ENCODE peak calls at places on chromosomes 5 and 9, in nine cellular contexts. One of them, this sample, is unnamed.

GRCh38 chr5:133918316-133918715 is 50.1 kb downstream of the C5orf15 start:
- DNase-seq in fibroblast of mammary gland: no peak
- DNase-seq in breast epithelium: no peak
- DNase-seq in activated CD8-positive, alpha-beta T cell treated with anti-CD3 and anti-CD28 coated beads for 36 hours: no peak
- DNase-seq in suprapubic skin: no peak
- DNase-seq in PC-3: no peak
- DNase-seq in stomach: no peak
- DNase-seq in astrocyte: no peak
- DNase-seq in mesothelial cell of epicardium: no peak
- DNase-seq in this sample: no peak

GRCh38 chr9:77793909-77794308 is 145.8 kb upstream of the GNA14 start:
- DNase-seq in fibroblast of mammary gland: peak; percentile 73
- DNase-seq in breast epithelium: no peak
- DNase-seq in activated CD8-positive, alpha-beta T cell treated with anti-CD3 and anti-CD28 coated beads for 36 hours: no peak
- DNase-seq in suprapubic skin: no peak
- DNase-seq in PC-3: peak; percentile 62
- DNase-seq in stomach: no peak
- DNase-seq in astrocyte: no peak
- DNase-seq in mesothelial cell of epicardium: no peak
- DNase-seq in this sample: no peak

GRCh38 chr9:106954562-106954961 is 91.6 kb downstream of the ZNF462 start:
- DNase-seq in fibroblast of mammary gland: no peak
- DNase-seq in breast epithelium: no peak
- DNase-seq in activated CD8-positive, alpha-beta T cell treated with anti-CD3 and anti-CD28 coated beads for 36 hours: no peak
- DNase-seq in suprapubic skin: no peak
- DNase-seq in PC-3: peak; percentile 48
- DNase-seq in stomach: no peak
- DNase-seq in astrocyte: no peak
- DNase-seq in mesothelial cell of epicardium: no peak
- DNase-seq in this sample: no peak

GRCh38 chr5:40796487-40796889 is 1.7 kb downstream of the PRKAA1 start:
- DNase-seq in fibroblast of mammary gland: peak; percentile 84
- DNase-seq in breast epithelium: no peak
- DNase-seq in activated CD8-positive, alpha-beta T cell treated with anti-CD3 and anti-CD28 coated beads for 36 hours: no peak
- DNase-seq in suprapubic skin: no peak
- DNase-seq in PC-3: peak; percentile 60
- DNase-seq in stomach: no peak
- DNase-seq in astrocyte: peak; percentile 30
- DNase-seq in mesothelial cell of epicardium: no peak
- DNase-seq in this sample: no peak

GRCh38 chr5:39198080-39198479 is 21.3 kb downstream of the FYB1 start:
- DNase-seq in fibroblast of mammary gland: no peak
- DNase-seq in breast epithelium: no peak
- DNase-seq in activated CD8-positive, alpha-beta T cell treated with anti-CD3 and anti-CD28 coated beads for 36 hours: no peak
- DNase-seq in suprapubic skin: no peak
- DNase-seq in PC-3: peak; percentile 84
- DNase-seq in stomach: no peak
- DNase-seq in astrocyte: peak; percentile 43
- DNase-seq in mesothelial cell of epicardium: no peak
- DNase-seq in this sample: no peak

GRCh38 chr5:16934123-16934522 is 2.0 kb downstream of the MYO10 start:
- DNase-seq in fibroblast of mammary gland: peak; percentile 58
- DNase-seq in breast epithelium: no peak
- DNase-seq in activated CD8-positive, alpha-beta T cell treated with anti-CD3 and anti-CD28 coated beads for 36 hours: peak; percentile 59
- DNase-seq in suprapubic skin: peak; percentile 73
- DNase-seq in PC-3: peak; percentile 96
- DNase-seq in stomach: peak; percentile 74
- DNase-seq in astrocyte: no peak
- DNase-seq in mesothelial cell of epicardium: peak; percentile 56
- DNase-seq in this sample: peak; percentile 59

GRCh38 chr5:169997736-169998284 is 17.5 kb upstream of the INSYN2B start:
- DNase-seq in fibroblast of mammary gland: no peak
- DNase-seq in breast epithelium: no peak
- DNase-seq in activated CD8-positive, alpha-beta T cell treated with anti-CD3 and anti-CD28 coated beads for 36 hours: no peak
- DNase-seq in suprapubic skin: no peak
- DNase-seq in PC-3: no peak
- DNase-seq in stomach: no peak
- DNase-seq in astrocyte: no peak
- DNase-seq in mesothelial cell of epicardium: no peak
- DNase-seq in this sample: no peak

GRCh38 chr5:151082274-151082902 is 1.6 kb upstream of the TNIP1 start:
- DNase-seq in fibroblast of mammary gland: no peak
- DNase-seq in breast epithelium: no peak
- DNase-seq in activated CD8-positive, alpha-beta T cell treated with anti-CD3 and anti-CD28 coated beads for 36 hours: no peak
- DNase-seq in suprapubic skin: no peak
- DNase-seq in PC-3: peak; percentile 24
- DNase-seq in stomach: no peak
- DNase-seq in astrocyte: no peak
- DNase-seq in mesothelial cell of epicardium: no peak
- DNase-seq in this sample: no peak

GRCh38 chr5:8693341-8693844 is 824.4 kb downstream of the MTRR start:
- DNase-seq in fibroblast of mammary gland: no peak
- DNase-seq in breast epithelium: no peak
- DNase-seq in activated CD8-positive, alpha-beta T cell treated with anti-CD3 and anti-CD28 coated beads for 36 hours: no peak
- DNase-seq in suprapubic skin: no peak
- DNase-seq in PC-3: no peak
- DNase-seq in stomach: no peak
- DNase-seq in astrocyte: no peak
- DNase-seq in mesothelial cell of epicardium: no peak
- DNase-seq in this sample: no peak

GRCh38 chr9:102047549-102047948 is 309.1 kb upstream of the GRIN3A start:
- DNase-seq in fibroblast of mammary gland: no peak
- DNase-seq in breast epithelium: no peak
- DNase-seq in activated CD8-positive, alpha-beta T cell treated with anti-CD3 and anti-CD28 coated beads for 36 hours: no peak
- DNase-seq in suprapubic skin: no peak
- DNase-seq in PC-3: no peak
- DNase-seq in stomach: no peak
- DNase-seq in astrocyte: no peak
- DNase-seq in mesothelial cell of epicardium: no peak
- DNase-seq in this sample: no peak

GRCh38 chr9:117825609-117826347 is 121.6 kb downstream of the TLR4 start:
- DNase-seq in fibroblast of mammary gland: no peak
- DNase-seq in breast epithelium: no peak
- DNase-seq in activated CD8-positive, alpha-beta T cell treated with anti-CD3 and anti-CD28 coated beads for 36 hours: peak; percentile 77
- DNase-seq in suprapubic skin: no peak
- DNase-seq in PC-3: no peak
- DNase-seq in stomach: no peak
- DNase-seq in astrocyte: no peak
- DNase-seq in mesothelial cell of epicardium: no peak
- DNase-seq in this sample: no peak

GRCh38 chr5:54742417-54742889 is 224.9 kb downstream of the SNX18 start:
- DNase-seq in fibroblast of mammary gland: peak; percentile 61
- DNase-seq in breast epithelium: no peak
- DNase-seq in activated CD8-positive, alpha-beta T cell treated with anti-CD3 and anti-CD28 coated beads for 36 hours: no peak
- DNase-seq in suprapubic skin: no peak
- DNase-seq in PC-3: peak; percentile 79
- DNase-seq in stomach: peak; percentile 89
- DNase-seq in astrocyte: peak; percentile 75
- DNase-seq in mesothelial cell of epicardium: no peak
- DNase-seq in this sample: no peak

GRCh38 chr9:98539954-98540353 is 168.8 kb downstream of the GABBR2 start:
- DNase-seq in fibroblast of mammary gland: peak; percentile 38
- DNase-seq in breast epithelium: no peak
- DNase-seq in activated CD8-positive, alpha-beta T cell treated with anti-CD3 and anti-CD28 coated beads for 36 hours: no peak
- DNase-seq in suprapubic skin: no peak
- DNase-seq in PC-3: no peak
- DNase-seq in stomach: no peak
- DNase-seq in astrocyte: peak; percentile 87
- DNase-seq in mesothelial cell of epicardium: no peak
- DNase-seq in this sample: no peak

GRCh38 chr5:151079838-151080619 is 805 bp downstream of the TNIP1 start:
- DNase-seq in fibroblast of mammary gland: peak; percentile 76
- DNase-seq in breast epithelium: no peak
- DNase-seq in activated CD8-positive, alpha-beta T cell treated with anti-CD3 and anti-CD28 coated beads for 36 hours: peak; percentile 52
- DNase-seq in suprapubic skin: no peak
- DNase-seq in PC-3: peak; percentile 77
- DNase-seq in stomach: no peak
- DNase-seq in astrocyte: peak; percentile 73
- DNase-seq in mesothelial cell of epicardium: no peak
- DNase-seq in this sample: peak; percentile 32

GRCh38 chr9:114621975-114622609 is 11.0 kb downstream of the TMEM268 start:
- DNase-seq in fibroblast of mammary gland: peak; percentile 87
- DNase-seq in breast epithelium: no peak
- DNase-seq in activated CD8-positive, alpha-beta T cell treated with anti-CD3 and anti-CD28 coated beads for 36 hours: no peak
- DNase-seq in suprapubic skin: no peak
- DNase-seq in PC-3: peak; percentile 63
- DNase-seq in stomach: no peak
- DNase-seq in astrocyte: peak; percentile 92
- DNase-seq in mesothelial cell of epicardium: no peak
- DNase-seq in this sample: no peak

GRCh38 chr5:53100606-53101005 is 9.0 kb downstream of the MOCS2 start:
- DNase-seq in fibroblast of mammary gland: peak; percentile 19
- DNase-seq in breast epithelium: no peak
- DNase-seq in activated CD8-positive, alpha-beta T cell treated with anti-CD3 and anti-CD28 coated beads for 36 hours: no peak
- DNase-seq in suprapubic skin: no peak
- DNase-seq in PC-3: peak; percentile 63
- DNase-seq in stomach: no peak
- DNase-seq in astrocyte: no peak
- DNase-seq in mesothelial cell of epicardium: no peak
- DNase-seq in this sample: no peak

GRCh38 chr9:16654727-16655126 is 215.7 kb downstream of the BNC2 start:
- DNase-seq in fibroblast of mammary gland: no peak
- DNase-seq in breast epithelium: no peak
- DNase-seq in activated CD8-positive, alpha-beta T cell treated with anti-CD3 and anti-CD28 coated beads for 36 hours: no peak
- DNase-seq in suprapubic skin: no peak
- DNase-seq in PC-3: no peak
- DNase-seq in stomach: no peak
- DNase-seq in astrocyte: no peak
- DNase-seq in mesothelial cell of epicardium: no peak
- DNase-seq in this sample: no peak

GRCh38 chr9:136493567-136493971 is 10.7 kb upstream of the SEC16A start:
- DNase-seq in fibroblast of mammary gland: no peak
- DNase-seq in breast epithelium: no peak
- DNase-seq in activated CD8-positive, alpha-beta T cell treated with anti-CD3 and anti-CD28 coated beads for 36 hours: no peak
- DNase-seq in suprapubic skin: no peak
- DNase-seq in PC-3: no peak
- DNase-seq in stomach: no peak
- DNase-seq in astrocyte: no peak
- DNase-seq in mesothelial cell of epicardium: no peak
- DNase-seq in this sample: no peak

GRCh38 chr5:126044931-126045565 is 378.2 kb upstream of the GRAMD2B start:
- DNase-seq in fibroblast of mammary gland: no peak
- DNase-seq in breast epithelium: no peak
- DNase-seq in activated CD8-positive, alpha-beta T cell treated with anti-CD3 and anti-CD28 coated beads for 36 hours: no peak
- DNase-seq in suprapubic skin: no peak
- DNase-seq in PC-3: no peak
- DNase-seq in stomach: no peak
- DNase-seq in astrocyte: no peak
- DNase-seq in mesothelial cell of epicardium: no peak
- DNase-seq in this sample: no peak

GRCh38 chr9:22147818-22148573 is 138.9 kb upstream of the CDKN2B start:
- DNase-seq in fibroblast of mammary gland: peak; percentile 99
- DNase-seq in breast epithelium: no peak
- DNase-seq in activated CD8-positive, alpha-beta T cell treated with anti-CD3 and anti-CD28 coated beads for 36 hours: peak; percentile 47
- DNase-seq in suprapubic skin: no peak
- DNase-seq in PC-3: peak; percentile 77
- DNase-seq in stomach: no peak
- DNase-seq in astrocyte: peak; percentile 100
- DNase-seq in mesothelial cell of epicardium: no peak
- DNase-seq in this sample: no peak

GRCh38 chr5:93681432-93681831 is 60.0 kb downstream of the POU5F2 start:
- DNase-seq in fibroblast of mammary gland: peak; percentile 8
- DNase-seq in breast epithelium: no peak
- DNase-seq in activated CD8-positive, alpha-beta T cell treated with anti-CD3 and anti-CD28 coated beads for 36 hours: no peak
- DNase-seq in suprapubic skin: no peak
- DNase-seq in PC-3: no peak
- DNase-seq in stomach: no peak
- DNase-seq in astrocyte: no peak
- DNase-seq in mesothelial cell of epicardium: no peak
- DNase-seq in this sample: no peak
- TF ChIP-seq CTCF in fibroblast of mammary gland: peak; percentile 27
- TF ChIP-seq CTCF in breast epithelium: no peak
- TF ChIP-seq CTCF in activated CD8-positive, alpha-beta T cell treated with anti-CD3 and anti-CD28 coated beads for 36 hours: no peak
- TF ChIP-seq CTCF in suprapubic skin: no peak
- TF ChIP-seq CTCF in PC-3: peak; percentile 57
- TF ChIP-seq CTCF in stomach: no peak
- TF ChIP-seq CTCF in astrocyte: peak; percentile 27
- TF ChIP-seq CTCF in mesothelial cell of epicardium: peak; percentile 63
- TF ChIP-seq CTCF in this sample: no peak

DNA sequence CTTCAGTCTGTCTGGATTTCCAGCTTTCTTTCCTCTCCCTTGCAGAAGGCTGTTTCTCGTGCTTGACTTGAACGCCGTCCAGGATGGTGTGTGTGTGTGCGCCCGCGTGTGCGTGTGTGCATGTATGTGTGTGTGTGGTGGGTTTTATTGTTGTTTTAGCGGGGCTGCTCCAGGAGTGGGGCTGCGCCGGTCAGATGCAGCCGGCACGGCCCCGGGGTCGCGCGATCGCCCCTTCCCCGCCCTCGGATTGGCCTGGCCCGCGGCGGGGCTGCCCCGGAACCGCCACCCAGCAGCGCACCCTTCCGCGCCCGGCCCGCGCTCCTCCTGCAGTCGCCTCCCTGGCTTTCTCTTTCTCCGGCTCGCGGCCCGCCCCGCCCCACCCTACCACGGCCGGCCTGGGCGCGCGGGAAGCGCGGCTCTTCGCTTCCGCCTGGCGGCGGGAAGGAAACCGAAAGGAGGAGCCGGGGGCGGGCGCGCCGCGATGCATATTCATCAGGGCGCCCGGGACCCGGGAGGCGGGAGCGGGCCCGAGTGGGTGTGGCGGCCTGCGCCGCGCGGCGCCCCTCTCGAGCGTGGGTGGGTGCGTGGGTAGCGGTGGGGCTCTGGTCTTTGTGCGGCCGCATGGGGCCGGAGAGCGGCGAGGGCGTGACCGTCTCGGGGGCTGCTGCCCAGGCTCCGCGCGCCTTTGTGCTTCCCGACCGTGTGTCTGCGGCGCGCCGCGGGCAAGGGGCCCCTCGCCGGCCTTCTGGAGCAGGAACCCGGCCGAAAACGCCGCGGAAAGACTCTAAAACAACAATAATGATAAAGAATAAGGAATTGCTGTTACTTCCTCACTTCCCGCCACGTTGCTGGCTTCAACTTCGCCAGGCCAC is 8.5 kb upstream of the NFIB start:
- DNase-seq in fibroblast of mammary gland: peak; percentile 83
- DNase-seq in breast epithelium: peak; percentile 90
- DNase-seq in activated CD8-positive, alpha-beta T cell treated with anti-CD3 and anti-CD28 coated beads for 36 hours: peak; percentile 82
- DNase-seq in suprapubic skin: peak; percentile 93
- DNase-seq in PC-3: peak; percentile 90
- DNase-seq in stomach: peak; percentile 94
- DNase-seq in astrocyte: peak; percentile 82
- DNase-seq in mesothelial cell of epicardium: peak; percentile 83
- DNase-seq in this sample: peak; percentile 90
- TF ChIP-seq CTCF in fibroblast of mammary gland: peak; percentile 4
- TF ChIP-seq CTCF in breast epithelium: peak; percentile 57
- TF ChIP-seq CTCF in activated CD8-positive, alpha-beta T cell treated with anti-CD3 and anti-CD28 coated beads for 36 hours: no peak
- TF ChIP-seq CTCF in suprapubic skin: peak; percentile 71
- TF ChIP-seq CTCF in PC-3: no peak
- TF ChIP-seq CTCF in stomach: peak; percentile 35
- TF ChIP-seq CTCF in astrocyte: no peak
- TF ChIP-seq CTCF in mesothelial cell of epicardium: peak; percentile 55
- TF ChIP-seq CTCF in this sample: no peak

GRCh38 chr9:126009047-126009446 is 261.9 kb downstream of the PBX3 start:
- DNase-seq in fibroblast of mammary gland: peak; percentile 2
- DNase-seq in breast epithelium: no peak
- DNase-seq in activated CD8-positive, alpha-beta T cell treated with anti-CD3 and anti-CD28 coated beads for 36 hours: peak; percentile 11
- DNase-seq in suprapubic skin: no peak
- DNase-seq in PC-3: no peak
- DNase-seq in stomach: no peak
- DNase-seq in astrocyte: no peak
- DNase-seq in mesothelial cell of epicardium: no peak
- DNase-seq in this sample: no peak
- TF ChIP-seq CTCF in fibroblast of mammary gland: peak; percentile 24
- TF ChIP-seq CTCF in breast epithelium: no peak
- TF ChIP-seq CTCF in activated CD8-positive, alpha-beta T cell treated with anti-CD3 and anti-CD28 coated beads for 36 hours: no peak
- TF ChIP-seq CTCF in suprapubic skin: no peak
- TF ChIP-seq CTCF in PC-3: peak; percentile 43
- TF ChIP-seq CTCF in stomach: no peak
- TF ChIP-seq CTCF in astrocyte: no peak
- TF ChIP-seq CTCF in mesothelial cell of epicardium: no peak
- TF ChIP-seq CTCF in this sample: no peak

GRCh38 chr9:91750343-91750742 is 199.7 kb downstream of the ROR2 start:
- DNase-seq in fibroblast of mammary gland: no peak
- DNase-seq in breast epithelium: no peak
- DNase-seq in activated CD8-positive, alpha-beta T cell treated with anti-CD3 and anti-CD28 coated beads for 36 hours: no peak
- DNase-seq in suprapubic skin: no peak
- DNase-seq in PC-3: peak; percentile 22
- DNase-seq in stomach: no peak
- DNase-seq in astrocyte: no peak
- DNase-seq in mesothelial cell of epicardium: no peak
- DNase-seq in this sample: no peak
- TF ChIP-seq CTCF in fibroblast of mammary gland: no peak
- TF ChIP-seq CTCF in breast epithelium: no peak
- TF ChIP-seq CTCF in activated CD8-positive, alpha-beta T cell treated with anti-CD3 and anti-CD28 coated beads for 36 hours: no peak
- TF ChIP-seq CTCF in suprapubic skin: no peak
- TF ChIP-seq CTCF in PC-3: peak; percentile 46
- TF ChIP-seq CTCF in stomach: no peak
- TF ChIP-seq CTCF in astrocyte: no peak
- TF ChIP-seq CTCF in mesothelial cell of epicardium: no peak
- TF ChIP-seq CTCF in this sample: no peak